ENCODE peak calls at places on chromosomes 3 and 15, in six cellular contexts. One of them, this sample, is unnamed.

GRCh38 chr3:132209860-132210259 is 107.3 kb upstream of the ACP3 start:
- DNase-seq in heart left ventricle: no peak
- DNase-seq in HFFc6: no peak
- DNase-seq in cardiac fibroblast: no peak
- DNase-seq in ascending aorta: no peak
- DNase-seq in IMR-90: no peak
- DNase-seq in this sample: no peak

GRCh38 chr3:107426223-107426622 is 49.0 kb downstream of the CCDC54 start:
- DNase-seq in IMR-90: no peak
- DNase-seq in cardiac fibroblast: no peak
- DNase-seq in HFFc6: no peak
- DNase-seq in heart left ventricle: no peak
- DNase-seq in ascending aorta: no peak
- DNase-seq in this sample: no peak

GRCh38 chr3:47310391-47310790 is 27.6 kb downstream of the KLHL18 start:
- DNase-seq in cardiac fibroblast: no peak
- DNase-seq in heart left ventricle: no peak
- DNase-seq in IMR-90: no peak
- DNase-seq in HFFc6: no peak
- DNase-seq in ascending aorta: no peak
- DNase-seq in this sample: no peak

GRCh38 chr3:32334675-32335074 is 57.0 kb upstream of the CMTM7 start:
- DNase-seq in ascending aorta: no peak
- DNase-seq in IMR-90: no peak
- DNase-seq in HFFc6: no peak
- DNase-seq in cardiac fibroblast: peak
- DNase-seq in heart left ventricle: no peak
- DNase-seq in this sample: no peak

GRCh38 chr3:132325634-132326033 is 8.4 kb downstream of the ACP3 start:
- DNase-seq in IMR-90: no peak
- DNase-seq in heart left ventricle: no peak
- DNase-seq in HFFc6: no peak
- DNase-seq in cardiac fibroblast: no peak
- DNase-seq in ascending aorta: no peak
- DNase-seq in this sample: no peak

GRCh38 chr15:58336161-58336560 is 95.6 kb upstream of the LIPC start:
- DNase-seq in ascending aorta: no peak
- DNase-seq in IMR-90: no peak
- DNase-seq in cardiac fibroblast: no peak
- DNase-seq in HFFc6: no peak
- DNase-seq in heart left ventricle: no peak
- DNase-seq in this sample: no peak

GRCh38 chr3:69683076-69683806 is 56.0 kb upstream of the MITF start:
- DNase-seq in heart left ventricle: no peak
- DNase-seq in ascending aorta: no peak
- DNase-seq in cardiac fibroblast: no peak
- DNase-seq in HFFc6: no peak
- DNase-seq in IMR-90: no peak
- DNase-seq in this sample: no peak

GRCh38 chr3:27800261-27800660 is 78.1 kb upstream of the EOMES start:
- DNase-seq in heart left ventricle: no peak
- DNase-seq in IMR-90: peak
- DNase-seq in cardiac fibroblast: no peak
- DNase-seq in HFFc6: peak
- DNase-seq in ascending aorta: no peak
- DNase-seq in this sample: no peak

GRCh38 chr3:62211675-62212429 is 161.5 kb downstream of the FEZF2 start:
- DNase-seq in heart left ventricle: no peak
- DNase-seq in IMR-90: no peak
- DNase-seq in ascending aorta: no peak
- DNase-seq in HFFc6: no peak
- DNase-seq in cardiac fibroblast: no peak
- DNase-seq in this sample: no peak

GRCh38 chr3:12946134-12946533 is 104.8 kb upstream of the RPL32 start:
- DNase-seq in ascending aorta: no peak
- DNase-seq in IMR-90: no peak
- DNase-seq in cardiac fibroblast: no peak
- DNase-seq in HFFc6: no peak
- DNase-seq in heart left ventricle: no peak
- DNase-seq in this sample: no peak

GRCh38 chr15:57994468-57995154 is 70.9 kb downstream of the ALDH1A2 start:
- DNase-seq in heart left ventricle: no peak
- DNase-seq in IMR-90: no peak
- DNase-seq in ascending aorta: no peak
- DNase-seq in HFFc6: no peak
- DNase-seq in cardiac fibroblast: no peak
- DNase-seq in this sample: no peak

GRCh38 chr15:101489236-101489632 is 273 bp downstream of the PCSK6 start:
- DNase-seq in ascending aorta: peak
- DNase-seq in cardiac fibroblast: peak
- DNase-seq in HFFc6: no peak
- DNase-seq in IMR-90: no peak
- DNase-seq in heart left ventricle: no peak
- DNase-seq in this sample: no peak

GRCh38 chr3:186517218-186517617 is 27.0 kb downstream of the CRYGS start:
- DNase-seq in ascending aorta: no peak
- DNase-seq in IMR-90: no peak
- DNase-seq in HFFc6: no peak
- DNase-seq in cardiac fibroblast: no peak
- DNase-seq in heart left ventricle: no peak
- DNase-seq in this sample: no peak

GRCh38 chr3:121998030-121998580 is 23.9 kb downstream of the ILDR1 start:
- DNase-seq in HFFc6: peak
- DNase-seq in heart left ventricle: no peak
- DNase-seq in IMR-90: peak
- DNase-seq in ascending aorta: no peak
- DNase-seq in cardiac fibroblast: peak
- DNase-seq in this sample: peak

GRCh38 chr3:46993292-46993691 is 13.8 kb downstream of the NBEAL2 start:
- DNase-seq in IMR-90: no peak
- DNase-seq in ascending aorta: no peak
- DNase-seq in HFFc6: no peak
- DNase-seq in heart left ventricle: no peak
- DNase-seq in cardiac fibroblast: no peak
- DNase-seq in this sample: no peak

GRCh38 chr15:34318277-34319079 is 19.1 kb downstream of the SLC12A6 start:
- DNase-seq in IMR-90: peak
- DNase-seq in heart left ventricle: peak
- DNase-seq in cardiac fibroblast: peak
- DNase-seq in ascending aorta: peak
- DNase-seq in HFFc6: peak
- DNase-seq in this sample: peak

GRCh38 chr15:82315519-82316246 is 33.6 kb downstream of the GOLGA6L10 start:
- DNase-seq in HFFc6: no peak
- DNase-seq in ascending aorta: no peak
- DNase-seq in heart left ventricle: peak
- DNase-seq in cardiac fibroblast: no peak
- DNase-seq in IMR-90: no peak
- DNase-seq in this sample: no peak

GRCh38 chr15:83063555-83063954 is 3.5 kb downstream of the BTBD1 start:
- DNase-seq in heart left ventricle: no peak
- DNase-seq in cardiac fibroblast: no peak
- DNase-seq in IMR-90: no peak
- DNase-seq in HFFc6: no peak
- DNase-seq in ascending aorta: no peak
- DNase-seq in this sample: no peak

GRCh38 chr15:99956022-99956775 is 223.0 kb upstream of the LYSMD4 start:
- DNase-seq in heart left ventricle: peak
- DNase-seq in cardiac fibroblast: no peak
- DNase-seq in HFFc6: no peak
- DNase-seq in IMR-90: no peak
- DNase-seq in ascending aorta: peak
- DNase-seq in this sample: no peak

GRCh38 chr3:38022301-38022700 is 7.1 kb downstream of the PLCD1 start:
- DNase-seq in cardiac fibroblast: no peak
- DNase-seq in HFFc6: no peak
- DNase-seq in ascending aorta: no peak
- DNase-seq in heart left ventricle: peak
- DNase-seq in IMR-90: no peak
- DNase-seq in this sample: no peak

GRCh38 chr15:75694241-75695182 is 18.1 kb downstream of the CSPG4 start:
- DNase-seq in HFFc6: peak
- DNase-seq in ascending aorta: peak
- DNase-seq in heart left ventricle: peak
- DNase-seq in IMR-90: peak
- DNase-seq in cardiac fibroblast: peak
- DNase-seq in this sample: no peak

GRCh38 chr3:18989237-18989812 is 159.0 kb upstream of the KCNH8 start:
- DNase-seq in heart left ventricle: no peak
- DNase-seq in IMR-90: no peak
- DNase-seq in HFFc6: no peak
- DNase-seq in cardiac fibroblast: no peak
- DNase-seq in ascending aorta: no peak
- DNase-seq in this sample: no peak

GRCh38 chr3:187777331-187778046 is 32.2 kb upstream of the BCL6 start:
- DNase-seq in IMR-90: peak
- DNase-seq in cardiac fibroblast: peak
- DNase-seq in heart left ventricle: no peak
- DNase-seq in ascending aorta: no peak
- DNase-seq in HFFc6: peak
- DNase-seq in this sample: peak

GRCh38 chr15:96064351-96064756 is 266.1 kb upstream of the NR2F2 start:
- DNase-seq in IMR-90: peak
- DNase-seq in cardiac fibroblast: peak
- DNase-seq in heart left ventricle: no peak
- DNase-seq in HFFc6: peak
- DNase-seq in ascending aorta: no peak
- DNase-seq in this sample: no peak

GRCh38 chr15:71152542-71152941 is 37.3 kb downstream of the THSD4 start:
- DNase-seq in IMR-90: no peak
- DNase-seq in ascending aorta: no peak
- DNase-seq in heart left ventricle: no peak
- DNase-seq in HFFc6: no peak
- DNase-seq in cardiac fibroblast: no peak
- DNase-seq in this sample: no peak

GRCh38 chr15:35376701-35377100 is 169.3 kb downstream of the DPH6 start:
- DNase-seq in HFFc6: no peak
- DNase-seq in heart left ventricle: no peak
- DNase-seq in IMR-90: peak
- DNase-seq in cardiac fibroblast: peak
- DNase-seq in ascending aorta: no peak
- DNase-seq in this sample: no peak

GRCh38 chr3:43691120-43692002 is 623 bp downstream of the ABHD5 start:
- DNase-seq in ascending aorta: peak
- DNase-seq in heart left ventricle: peak
- DNase-seq in IMR-90: peak
- DNase-seq in HFFc6: no peak
- DNase-seq in cardiac fibroblast: no peak
- DNase-seq in this sample: peak

GRCh38 chr15:41019174-41019573 is 65.9 kb downstream of the CHAC1 start:
- DNase-seq in heart left ventricle: peak
- DNase-seq in ascending aorta: no peak
- DNase-seq in IMR-90: no peak
- DNase-seq in HFFc6: no peak
- DNase-seq in cardiac fibroblast: no peak
- DNase-seq in this sample: no peak

GRCh38 chr15:41020829-41021228 is 67.6 kb downstream of the CHAC1 start:
- DNase-seq in HFFc6: no peak
- DNase-seq in IMR-90: no peak
- DNase-seq in ascending aorta: no peak
- DNase-seq in cardiac fibroblast: no peak
- DNase-seq in heart left ventricle: no peak
- DNase-seq in this sample: no peak

GRCh38 chr15:41020311-41020710 is 67.0 kb downstream of the CHAC1 start:
- DNase-seq in cardiac fibroblast: no peak
- DNase-seq in heart left ventricle: no peak
- DNase-seq in IMR-90: peak
- DNase-seq in HFFc6: no peak
- DNase-seq in ascending aorta: no peak
- DNase-seq in this sample: no peak

GRCh38 chr15:41017051-41017735 is 63.9 kb downstream of the CHAC1 start:
- DNase-seq in IMR-90: peak
- DNase-seq in HFFc6: no peak
- DNase-seq in ascending aorta: no peak
- DNase-seq in heart left ventricle: no peak
- DNase-seq in cardiac fibroblast: no peak
- DNase-seq in this sample: no peak

GRCh38 chr15:41018534-41018933 is 65.3 kb downstream of the CHAC1 start:
- DNase-seq in IMR-90: peak
- DNase-seq in HFFc6: no peak
- DNase-seq in ascending aorta: peak
- DNase-seq in cardiac fibroblast: peak
- DNase-seq in heart left ventricle: peak
- DNase-seq in this sample: no peak
- TF ChIP-seq CTCF in IMR-90: peak
- TF ChIP-seq CTCF in HFFc6: no peak
- TF ChIP-seq CTCF in ascending aorta: peak
- TF ChIP-seq CTCF in cardiac fibroblast: no peak
- TF ChIP-seq CTCF in heart left ventricle: peak
- TF ChIP-seq CTCF in this sample: no peak

GRCh38 chr3:171704002-171704401 is 106.3 kb downstream of the PLD1 start:
- DNase-seq in ascending aorta: no peak
- DNase-seq in heart left ventricle: no peak
- DNase-seq in IMR-90: peak
- DNase-seq in HFFc6: peak
- DNase-seq in cardiac fibroblast: peak
- DNase-seq in this sample: no peak
- TF ChIP-seq CTCF in ascending aorta: no peak
- TF ChIP-seq CTCF in heart left ventricle: no peak
- TF ChIP-seq CTCF in IMR-90: peak
- TF ChIP-seq CTCF in HFFc6: peak
- TF ChIP-seq CTCF in cardiac fibroblast: peak
- TF ChIP-seq CTCF in this sample: peak

DNA sequence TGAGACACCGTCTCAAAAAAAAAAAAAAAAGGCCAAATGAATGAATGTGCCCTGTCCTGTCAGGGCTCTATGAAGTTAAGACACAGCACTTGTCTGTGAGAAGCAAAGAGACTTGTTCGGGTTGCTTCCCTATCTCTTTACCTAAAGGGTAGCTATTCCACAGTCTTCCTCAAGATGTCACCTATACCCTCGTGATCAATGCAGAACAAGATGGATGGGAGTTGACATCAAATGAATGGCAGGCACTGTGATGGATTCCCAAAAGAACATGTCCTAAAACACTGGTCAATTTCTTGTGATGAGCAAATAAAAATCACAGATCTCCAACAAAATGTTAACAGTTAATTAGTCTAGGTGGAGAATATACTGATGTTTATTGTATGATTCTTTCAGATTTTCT is 9.5 kb downstream of the TADA3 start:
- DNase-seq in heart left ventricle: no peak
- DNase-seq in cardiac fibroblast: no peak
- DNase-seq in ascending aorta: no peak
- DNase-seq in IMR-90: no peak
- DNase-seq in HFFc6: no peak
- DNase-seq in this sample: no peak
- TF ChIP-seq CTCF in heart left ventricle: no peak
- TF ChIP-seq CTCF in cardiac fibroblast: no peak
- TF ChIP-seq CTCF in ascending aorta: no peak
- TF ChIP-seq CTCF in IMR-90: no peak
- TF ChIP-seq CTCF in HFFc6: no peak
- TF ChIP-seq CTCF in this sample: no peak

DNA sequence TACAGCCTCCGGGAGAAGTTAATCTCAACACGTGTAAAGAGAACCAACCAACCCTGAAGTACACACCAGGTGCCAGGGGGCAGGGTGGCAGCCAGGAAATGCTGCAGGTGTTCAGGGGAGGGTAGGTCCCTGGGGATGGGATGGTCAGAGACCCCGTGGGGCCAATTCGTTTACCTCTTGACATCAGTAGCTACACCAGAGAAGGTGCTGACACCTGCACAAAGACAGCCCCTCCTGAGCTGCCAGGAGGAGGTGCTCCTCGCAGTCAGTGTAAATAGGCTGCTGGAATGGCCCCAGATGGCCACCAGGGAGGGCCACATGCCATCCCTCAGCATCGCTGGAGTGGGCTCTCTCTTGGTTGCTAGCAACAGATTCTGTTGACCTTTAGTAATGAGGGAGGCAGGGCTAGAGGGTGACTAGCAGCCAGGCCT is 52.8 kb downstream of the CORO2B start:
- DNase-seq in ascending aorta: no peak
- DNase-seq in IMR-90: no peak
- DNase-seq in HFFc6: no peak
- DNase-seq in heart left ventricle: no peak
- DNase-seq in cardiac fibroblast: no peak
- DNase-seq in this sample: no peak
- TF ChIP-seq CTCF in ascending aorta: no peak
- TF ChIP-seq CTCF in IMR-90: no peak
- TF ChIP-seq CTCF in HFFc6: peak
- TF ChIP-seq CTCF in heart left ventricle: no peak
- TF ChIP-seq CTCF in cardiac fibroblast: no peak
- TF ChIP-seq CTCF in this sample: no peak